ENCODE peak calls at places on chromosomes 6 and 20, in eight cellular contexts. L, B, A, C, Y, T, U and E are unnamed samples.

GRCh38 chr6:145480024-145480423 is 255.3 kb downstream of the EPM2A start:
- DNase-seq in L (no peak), B (no peak), A (no peak), C (no peak), Y (no peak), T (no peak), U (peak), E (no peak)

GRCh38 chr20:19858972-19859371 is 100.9 kb downstream of the RIN2 start:
- DNase-seq in L (no peak), B (no peak), A (no peak), C (no peak), Y (no peak), T (no peak), U (no peak), E (no peak)

GRCh38 chr20:20024942-20025341 is 7.8 kb downstream of the NAA20 start:
- DNase-seq in L (no peak), B (no peak), A (peak), C (no peak), Y (no peak), T (no peak), U (no peak), E (no peak)

GRCh38 chr6:54262956-54263355 is 45.3 kb upstream of the TINAG start:
- DNase-seq in L (peak), B (no peak), A (no peak), C (no peak), Y (peak), T (no peak), U (no peak), E (no peak)

GRCh38 chr6:103011605-103012004 is 1618.1 kb downstream of the GRIK2 start:
- DNase-seq in L (no peak), B (no peak), A (no peak), C (no peak), Y (no peak), T (no peak), U (no peak), E (no peak)

GRCh38 chr20:41654884-41655283 is 36.7 kb upstream of the CHD6 start:
- DNase-seq in L (peak), B (no peak), A (peak), C (no peak), Y (peak), T (no peak), U (peak), E (no peak)

GRCh38 chr20:50488236-50488806 is 21.9 kb upstream of the PTPN1 start:
- DNase-seq in L (no peak), B (no peak), A (no peak), C (no peak), Y (no peak), T (no peak), U (no peak), E (no peak)

GRCh38 chr6:45441811-45442453 is 64.2 kb upstream of the SUPT3H start:
- DNase-seq in L (no peak), B (no peak), A (no peak), C (no peak), Y (no peak), T (no peak), U (no peak), E (no peak)

GRCh38 chr20:41476013-41476441 is 109.4 kb upstream of the EMILIN3 start:
- DNase-seq in L (no peak), B (no peak), A (peak), C (no peak), Y (no peak), T (no peak), U (no peak), E (no peak)

GRCh38 chr20:50588034-50588736 is 78.0 kb downstream of the PTPN1 start:
- DNase-seq in L (peak), B (peak), A (peak), C (peak), Y (peak), T (peak), U (peak), E (peak)

GRCh38 chr20:61082700-61083099 is 169.4 kb upstream of the CDH4 start:
- DNase-seq in L (no peak), B (no peak), A (no peak), C (no peak), Y (no peak), T (no peak), U (no peak), E (no peak)

GRCh38 chr6:127343753-127344659 is 597 bp upstream of the ECHDC1 start:
- DNase-seq in L (peak), B (no peak), A (no peak), C (no peak), Y (peak), T (peak), U (no peak), E (peak)

GRCh38 chr20:60627751-60628565 is 624.1 kb upstream of the CDH4 start:
- DNase-seq in L (peak), B (no peak), A (no peak), C (no peak), Y (no peak), T (peak), U (no peak), E (no peak)

GRCh38 chr6:137171824-137172733 is 1.4 kb downstream of the IL22RA2 start:
- DNase-seq in L (no peak), B (no peak), A (no peak), C (no peak), Y (no peak), T (no peak), U (no peak), E (no peak)

GRCh38 chr20:22862645-22863230 is 172.4 kb upstream of the SSTR4 start:
- DNase-seq in L (no peak), B (no peak), A (no peak), C (no peak), Y (no peak), T (no peak), U (no peak), E (no peak)

GRCh38 chr20:21430031-21430430 is 32.7 kb upstream of the NKX2-4 start:
- DNase-seq in L (no peak), B (no peak), A (no peak), C (no peak), Y (no peak), T (no peak), U (no peak), E (no peak)

GRCh38 chr6:455006-455585 is 63.5 kb downstream of the IRF4 start:
- DNase-seq in L (no peak), B (no peak), A (no peak), C (no peak), Y (no peak), T (no peak), U (no peak), E (no peak)